ENCODE peak calls at places on chromosomes 2 and 18, in six cellular contexts. D is GM12878, C is SK-N-SH, E is H1, F is HepG2, W is K562. Z is an unnamed sample.

GRCh38 chr2:44358498-44358897 is 2.8 kb downstream of the PREPL start:
- DNase-seq in F (no peak), E (no peak), C (no peak), D (peak), W (peak), Z (peak)

GRCh38 chr2:196233033-196233807 is 61.8 kb upstream of the STK17B start:
- DNase-seq in W (no peak), C (no peak), F (no peak), D (no peak), E (no peak), Z (peak)

GRCh38 chr2:6554403-6554802 is 311.3 kb downstream of the CMPK2 start:
- DNase-seq in W (no peak), C (no peak), E (no peak), F (no peak), D (no peak), Z (no peak)

GRCh38 chr2:179543361-179543901 is 278.8 kb upstream of the SESTD1 start:
- DNase-seq in C (no peak), F (peak), D (no peak), E (no peak), W (no peak), Z (peak)

GRCh38 chr2:199471443-199472057 is 13.8 kb upstream of the SATB2 start:
- DNase-seq in F (peak), C (peak), E (no peak), W (peak), D (no peak), Z (peak)

GRCh38 chr2:55781542-55781941 is 87.9 kb upstream of the PNPT1 start:
- DNase-seq in W (no peak), C (no peak), D (no peak), E (no peak), F (no peak), Z (no peak)

GRCh38 chr2:241866896-241867631 is 2.5 kb upstream of the RTP5 start:
- DNase-seq in D (no peak), F (no peak), W (no peak), E (no peak), C (peak), Z (no peak)

GRCh38 chr18:12855886-12856285 is 28.2 kb downstream of the PTPN2 start:
- DNase-seq in C (no peak), D (no peak), E (no peak), W (no peak), F (no peak), Z (no peak)

GRCh38 chr2:197496695-197497094 is 2.9 kb downstream of the HSPD1 start:
- DNase-seq in F (no peak), E (no peak), D (no peak), C (no peak), W (no peak), Z (no peak)

GRCh38 chr2:68344031-68344430 is 21.1 kb upstream of the PLEK start:
- DNase-seq in C (no peak), E (no peak), D (no peak), W (no peak), F (no peak), Z (no peak)

GRCh38 chr2:24083567-24084385 is 858 bp downstream of the TP53I3 start:
- DNase-seq in W (peak), F (peak), D (peak), C (peak), E (peak), Z (peak)

GRCh38 chr18:56322403-56322802 is 316.0 kb downstream of the TXNL1 start:
- DNase-seq in E (no peak), C (peak), F (no peak), D (no peak), W (no peak), Z (no peak)

GRCh38 chr2:86393521-86394490 is 47.4 kb upstream of the KDM3A start:
- DNase-seq in E (no peak), C (no peak), F (no peak), D (no peak), W (no peak), Z (peak)

GRCh38 chr2:233210843-233211600 is 40.5 kb upstream of the ATG16L1 start:
- DNase-seq in D (no peak), E (no peak), W (no peak), F (no peak), C (no peak), Z (peak)

GRCh38 chr2:156340818-156341481 is 8.4 kb upstream of the NR4A2 start:
- DNase-seq in F (no peak), C (no peak), D (no peak), W (peak), E (no peak), Z (peak)

GRCh38 chr18:44466997-44467396 is 213.7 kb upstream of the SETBP1 start:
- DNase-seq in C (no peak), D (no peak), F (no peak), W (no peak), E (no peak), Z (no peak)

GRCh38 chr2:151808258-151809072 is 19.8 kb downstream of the ARL5A start:
- DNase-seq in W (no peak), C (peak), D (no peak), F (peak), E (no peak), Z (peak)

GRCh38 chr2:104412384-104412783 is 441.5 kb upstream of the POU3F3 start:
- DNase-seq in W (peak), F (peak), D (no peak), C (peak), E (no peak), Z (no peak)

GRCh38 chr18:79485788-79486355 is 90.1 kb downstream of the NFATC1 start:
- DNase-seq in F (no peak), E (no peak), D (no peak), C (no peak), W (no peak), Z (peak)

GRCh38 chr2:66472225-66472843 is 37.4 kb downstream of the MEIS1 start:
- DNase-seq in C (no peak), W (no peak), D (no peak), F (no peak), E (no peak), Z (no peak)

GRCh38 chr18:44580159-44580558 is 100.5 kb upstream of the SETBP1 start:
- DNase-seq in E (no peak), D (no peak), F (no peak), C (no peak), W (no peak), Z (no peak)

GRCh38 chr2:27314709-27315108 is 6.5 kb upstream of the UCN start:
- DNase-seq in D (no peak), W (no peak), E (no peak), C (no peak), F (no peak), Z (no peak)

GRCh38 chr2:46296840-46297545 is at the start of gene EPAS1:
- DNase-seq in W (peak), F (peak), E (peak), C (peak), D (peak), Z (peak)

GRCh38 chr18:6741786-6742185 is 12.3 kb downstream of the ARHGAP28 start:
- DNase-seq in E (no peak), W (no peak), C (no peak), F (no peak), D (no peak), Z (no peak)

GRCh38 chr18:6743988-6744387 is 14.5 kb downstream of the ARHGAP28 start:
- DNase-seq in E (no peak), W (no peak), C (no peak), F (no peak), D (no peak), Z (no peak)

GRCh38 chr18:6744816-6745455 is 15.4 kb downstream of the ARHGAP28 start:
- DNase-seq in E (no peak), D (no peak), C (no peak), W (no peak), F (no peak), Z (peak)

GRCh38 chr18:6737833-6738232 is 8.3 kb downstream of the ARHGAP28 start:
- DNase-seq in E (no peak), F (no peak), C (no peak), D (no peak), W (no peak), Z (no peak)

GRCh38 chr18:6741290-6741689 is 11.8 kb downstream of the ARHGAP28 start:
- DNase-seq in C (no peak), E (no peak), F (no peak), D (no peak), W (peak), Z (peak)
- TF ChIP-seq RFX5 in C (no peak), E (no peak), F (no peak), D (no peak), W (no peak), Z (no peak)

GRCh38 chr2:234313498-234313897 is 183.4 kb downstream of the ARL4C start:
- DNase-seq in F (no peak), W (no peak), E (no peak), C (no peak), D (no peak), Z (no peak)
- H2AFZ ChIP-seq in F (no peak), W (no peak), E (no peak), C (no peak), D (no peak), Z (no peak)

GRCh38 chr2:118058979-118059378 is 29.3 kb upstream of the INSIG2 start:
- DNase-seq in W (no peak), C (no peak), D (no peak), F (no peak), E (no peak), Z (no peak)

GRCh38 chr2:118059919-118060478 is 28.3 kb upstream of the INSIG2 start:
- DNase-seq in F (no peak), C (no peak), W (no peak), E (no peak), D (peak), Z (peak)

GRCh38 chr2:118062048-118062447 is 26.2 kb upstream of the INSIG2 start:
- DNase-seq in F (no peak), W (no peak), D (no peak), C (no peak), E (no peak), Z (no peak)

GRCh38 chr2:118062669-118063068 is 25.6 kb upstream of the INSIG2 start:
- DNase-seq in W (no peak), D (no peak), F (peak), C (no peak), E (no peak), Z (no peak)

DNA sequence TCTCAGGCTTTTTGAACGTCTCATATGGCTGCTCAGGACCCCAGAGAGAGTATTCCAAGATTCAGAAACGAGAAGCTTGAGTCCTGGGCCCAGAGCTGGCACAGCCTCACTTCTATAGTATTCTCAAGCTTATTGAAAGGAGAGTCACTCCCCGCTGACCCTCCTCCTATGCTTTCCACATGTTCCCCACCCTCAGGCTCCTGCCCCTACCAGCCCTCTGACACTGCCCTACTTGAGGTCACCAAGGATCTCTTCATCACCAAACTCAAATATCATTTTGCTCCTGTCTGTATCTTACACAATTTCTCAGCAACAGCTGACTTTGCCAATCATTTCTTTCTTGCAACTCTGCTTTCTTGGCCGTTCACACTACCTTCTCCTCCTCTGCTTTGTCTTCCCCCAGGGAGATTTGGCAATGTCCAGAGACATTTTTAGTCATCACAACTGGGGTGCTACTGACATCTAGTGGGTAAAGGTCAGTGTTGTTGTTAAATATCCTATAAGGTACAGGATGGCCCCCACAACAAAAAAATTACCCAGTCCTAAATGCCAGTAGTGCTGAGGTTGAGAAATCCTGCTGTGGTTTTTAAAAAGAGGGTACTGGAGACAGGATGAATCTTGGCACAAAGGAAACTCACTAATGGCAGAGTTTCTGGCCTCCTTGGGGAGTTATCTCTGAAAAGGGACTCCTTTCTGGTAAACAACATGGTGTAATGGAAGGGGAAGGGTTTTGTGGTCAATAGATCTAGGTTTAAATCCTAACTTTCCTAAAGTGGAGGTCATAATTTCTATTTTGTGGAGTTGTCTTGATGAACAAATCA is 26.9 kb upstream of the INSIG2 start:
- DNase-seq in F (peak), C (peak), E (no peak), W (peak), D (peak), Z (peak)
- TF ChIP-seq RFX5 in F (no peak), C (no peak), E (no peak), W (no peak), D (no peak), Z (no peak)

DNA sequence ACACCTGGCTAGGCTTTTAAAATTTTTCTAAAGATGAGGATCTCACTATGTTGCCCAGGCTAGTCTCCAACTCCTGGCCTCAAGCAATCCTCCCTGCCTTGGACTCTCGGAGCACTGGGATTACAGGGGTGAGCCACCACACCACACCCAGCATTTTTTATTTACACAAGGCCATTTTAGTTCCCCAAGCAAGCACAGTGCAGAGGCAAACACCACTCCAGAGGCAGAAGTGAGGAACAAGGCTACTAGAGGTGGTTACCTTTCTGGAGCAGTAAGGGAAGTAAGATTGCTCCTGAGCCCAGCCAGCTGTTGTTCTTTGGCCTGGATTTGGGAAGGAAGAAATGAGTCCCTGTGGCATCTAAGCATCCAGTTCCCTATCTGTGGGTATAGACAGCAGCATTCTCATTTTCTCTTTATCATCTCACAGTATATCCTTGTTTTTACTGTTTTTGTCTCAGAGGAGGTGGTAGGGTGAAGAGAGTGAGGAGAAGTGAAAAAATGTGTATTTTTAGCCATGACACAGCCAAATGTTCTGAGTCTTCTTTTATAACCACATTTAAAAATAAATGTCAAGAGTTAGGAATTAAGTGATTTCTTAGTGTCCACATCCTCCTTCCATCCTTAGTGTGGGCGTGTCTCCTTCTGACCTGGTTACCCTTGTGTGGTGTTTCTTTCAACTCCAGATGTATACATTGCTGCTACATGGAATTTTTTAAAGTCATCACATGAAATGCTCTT is 10.5 kb upstream of the TTC39C start:
- DNase-seq in C (no peak), F (no peak), D (no peak), E (no peak), W (no peak), Z (peak)
- H2AFZ ChIP-seq in C (no peak), F (no peak), D (no peak), E (no peak), W (no peak), Z (no peak)

GRCh38 chr2:47645246-47645645 is 137.7 kb upstream of the MSH6 start:
- DNase-seq in E (no peak), D (no peak), C (no peak), F (no peak), W (no peak), Z (no peak)
- TF ChIP-seq RFX5 in E (no peak), D (no peak), C (no peak), F (no peak), W (no peak), Z (no peak)

GRCh38 chr2:28709101-28709500 is 42.5 kb upstream of the PPP1CB start:
- DNase-seq in C (no peak), F (peak), D (no peak), W (no peak), E (no peak), Z (peak)
- H2AFZ ChIP-seq in C (no peak), F (no peak), D (no peak), W (no peak), E (no peak), Z (peak)

GRCh38 chr2:181742908-181743722 is 62.8 kb upstream of the NEUROD1 start:
- DNase-seq in E (no peak), C (peak), D (peak), W (peak), F (peak), Z (peak)

GRCh38 chr2:181741756-181742155 is 61.4 kb upstream of the NEUROD1 start:
- DNase-seq in W (no peak), D (no peak), C (no peak), F (no peak), E (no peak), Z (peak)

GRCh38 chr2:181742361-181742760 is 62.0 kb upstream of the NEUROD1 start:
- DNase-seq in D (no peak), W (no peak), C (no peak), F (no peak), E (no peak), Z (no peak)

GRCh38 chr2:181738483-181739015 is 58.2 kb upstream of the NEUROD1 start:
- DNase-seq in W (no peak), E (no peak), C (no peak), F (no peak), D (no peak), Z (no peak)

GRCh38 chr2:181738074-181738473 is 57.8 kb upstream of the NEUROD1 start:
- DNase-seq in E (no peak), W (peak), F (no peak), D (no peak), C (no peak), Z (peak)
- TF ChIP-seq RFX5 in E (no peak), W (no peak), F (no peak), D (no peak), C (no peak), Z (no peak)

GRCh38 chr2:173307287-173307686 is 47.4 kb upstream of the CDCA7 start:
- DNase-seq in E (no peak), D (peak), C (no peak), W (no peak), F (no peak), Z (no peak)
- H2AFZ ChIP-seq in E (no peak), D (peak), C (no peak), W (peak), F (no peak), Z (no peak)